ENCODE peak calls at places on chromosomes 13 and 19, in nine cellular contexts. W is activated B cell treated with CpG ODN at 0.5 μM for 24 hours, J is nephron progenitor cell, O is IMR-90, F is fibroblast of pulmonary artery, H is fibroblast of lung, T is mammary epithelial cell, R is type B pancreatic cell, D is fibroblast of mammary gland. Y is an unnamed sample.

GRCh38 chr13:47287291-47287751 is 390.5 kb upstream of the HTR2A start:
- DNase-seq in W (no peak), J (no peak), O (peak), F (peak), H (peak), T (no peak), R (no peak), D (peak), Y (peak)

GRCh38 chr13:23449386-23450162 is 16.1 kb upstream of the SACS start:
- DNase-seq in W (no peak), J (no peak), O (no peak), F (no peak), H (no peak), T (no peak), R (no peak), D (no peak), Y (no peak)

GRCh38 chr13:30404207-30404606 is 18.1 kb upstream of the UBE2L5 start:
- DNase-seq in W (no peak), J (no peak), O (no peak), F (no peak), H (no peak), T (no peak), R (no peak), D (peak), Y (no peak)

GRCh38 chr19:35332817-35333216 is 3.8 kb downstream of the CD22 start:
- DNase-seq in W (no peak), J (no peak), O (no peak), F (no peak), H (no peak), T (no peak), R (no peak), D (no peak), Y (no peak)

GRCh38 chr13:79108914-79109643 is 297.0 kb downstream of the RBM26 start:
- DNase-seq in W (no peak), J (no peak), O (no peak), F (no peak), H (no peak), T (no peak), R (no peak), D (no peak), Y (no peak)

GRCh38 chr19:52554216-52554971 is 15.7 kb upstream of the ZNF701 start:
- DNase-seq in W (no peak), J (no peak), O (no peak), F (no peak), H (no peak), T (no peak), R (no peak), D (no peak), Y (no peak)

GRCh38 chr13:20387441-20387971 is 138.2 kb downstream of the CRYL1 start:
- DNase-seq in W (no peak), J (no peak), O (peak), F (no peak), H (no peak), T (peak), R (no peak), D (peak), Y (peak)

GRCh38 chr13:37747071-37747612 is 122.4 kb downstream of the TRPC4 start:
- DNase-seq in W (no peak), J (no peak), O (peak), F (peak), H (peak), T (peak), R (no peak), D (peak), Y (peak)

GRCh38 chr19:48495391-48495790 is 16.2 kb downstream of the LMTK3 start:
- DNase-seq in W (no peak), J (no peak), O (no peak), F (peak), H (no peak), T (no peak), R (no peak), D (no peak), Y (no peak)

GRCh38 chr13:71602327-71602726 is 264.7 kb downstream of the DACH1 start:
- DNase-seq in W (no peak), J (no peak), O (no peak), F (no peak), H (no peak), T (no peak), R (no peak), D (no peak), Y (no peak)

GRCh38 chr19:13844130-13844631 is 32.8 kb upstream of the NANOS3 start:
- DNase-seq in W (no peak), J (no peak), O (no peak), F (no peak), H (no peak), T (peak), R (no peak), D (no peak), Y (no peak)

GRCh38 chr19:47762615-47763308 is 15.7 kb upstream of the SELENOW start:
- DNase-seq in W (no peak), J (no peak), O (no peak), F (peak), H (peak), T (no peak), R (no peak), D (peak), Y (no peak)

GRCh38 chr13:71249031-71249430 is 618.0 kb downstream of the DACH1 start:
- DNase-seq in W (no peak), J (no peak), O (no peak), F (peak), H (no peak), T (no peak), R (no peak), D (no peak), Y (no peak)

GRCh38 chr13:102197193-102197592 is 204.7 kb downstream of the FGF14 start:
- DNase-seq in W (no peak), J (no peak), O (peak), F (no peak), H (peak), T (peak), R (no peak), D (peak), Y (no peak)

GRCh38 chr13:46866150-46866549 is 30.7 kb downstream of the HTR2A start:
- DNase-seq in W (no peak), J (peak), O (peak), F (peak), H (peak), T (peak), R (no peak), D (peak), Y (no peak)

GRCh38 chr19:48415869-48416268 is 22.4 kb downstream of the GRIN2D start:
- DNase-seq in W (no peak), J (no peak), O (no peak), F (no peak), H (no peak), T (no peak), R (no peak), D (no peak), Y (no peak)

GRCh38 chr13:80721689-80722088 is 380.8 kb upstream of the SPRY2 start:
- DNase-seq in W (no peak), J (no peak), O (no peak), F (no peak), H (no peak), T (no peak), R (no peak), D (no peak), Y (no peak)

GRCh38 chr19:30722236-30722635 is 350.1 kb downstream of the ZNF536 start:
- DNase-seq in W (no peak), J (no peak), O (no peak), F (no peak), H (no peak), T (no peak), R (no peak), D (no peak), Y (no peak)

GRCh38 chr13:51955281-51955771 is 55.9 kb downstream of the ATP7B start:
- DNase-seq in W (no peak), J (no peak), O (no peak), F (no peak), H (peak), T (no peak), R (no peak), D (no peak), Y (no peak)

GRCh38 chr13:110443633-110444225 is 117.8 kb downstream of the RAB20 start:
- DNase-seq in W (no peak), J (no peak), O (no peak), F (no peak), H (no peak), T (no peak), R (no peak), D (peak), Y (no peak)

GRCh38 chr13:24148414-24149305 is 11.9 kb upstream of the SPATA13 start:
- DNase-seq in W (no peak), J (no peak), O (peak), F (peak), H (peak), T (peak), R (no peak), D (peak), Y (peak)

GRCh38 chr13:67632590-67632989 is 402.5 kb upstream of the PCDH9 start:
- DNase-seq in W (no peak), J (no peak), O (peak), F (peak), H (peak), T (no peak), R (no peak), D (peak), Y (no peak)

GRCh38 chr19:45440873-45441654 is 17.3 kb upstream of the ERCC1 start:
- DNase-seq in W (no peak), J (no peak), O (peak), F (peak), H (no peak), T (peak), R (no peak), D (peak), Y (peak)

GRCh38 chr13:30843548-30843947 is 62.5 kb upstream of the MEDAG start:
- DNase-seq in W (no peak), J (no peak), O (no peak), F (no peak), H (no peak), T (no peak), R (no peak), D (no peak), Y (no peak)

GRCh38 chr13:51814071-51814470 is 10.1 kb upstream of the DHRS12 start:
- DNase-seq in W (no peak), J (no peak), O (no peak), F (no peak), H (no peak), T (no peak), R (no peak), D (no peak), Y (no peak)

GRCh38 chr13:51525567-51526165 is 58.6 kb upstream of the WDFY2 start:
- DNase-seq in W (no peak), J (no peak), O (peak), F (no peak), H (no peak), T (peak), R (no peak), D (peak), Y (peak)

GRCh38 chr13:106513025-106513424 is 22.4 kb downstream of the EFNB2 start:
- DNase-seq in W (no peak), J (no peak), O (peak), F (peak), H (peak), T (peak), R (no peak), D (peak), Y (no peak)

GRCh38 chr19:28504727-28505126 is 708.2 kb downstream of the UQCRFS1 start:
- DNase-seq in W (no peak), J (no peak), O (no peak), F (no peak), H (no peak), T (no peak), R (no peak), D (no peak), Y (no peak)

GRCh38 chr19:19256072-19256969 is 16.8 kb downstream of the TM6SF2 start:
- DNase-seq in W (no peak), J (no peak), O (no peak), F (peak), H (no peak), T (no peak), R (no peak), D (no peak), Y (no peak)

GRCh38 chr13:30654430-30654829 is 36.7 kb downstream of the USPL1 start:
- DNase-seq in W (no peak), J (no peak), O (no peak), F (no peak), H (no peak), T (no peak), R (no peak), D (no peak), Y (no peak)

DNA sequence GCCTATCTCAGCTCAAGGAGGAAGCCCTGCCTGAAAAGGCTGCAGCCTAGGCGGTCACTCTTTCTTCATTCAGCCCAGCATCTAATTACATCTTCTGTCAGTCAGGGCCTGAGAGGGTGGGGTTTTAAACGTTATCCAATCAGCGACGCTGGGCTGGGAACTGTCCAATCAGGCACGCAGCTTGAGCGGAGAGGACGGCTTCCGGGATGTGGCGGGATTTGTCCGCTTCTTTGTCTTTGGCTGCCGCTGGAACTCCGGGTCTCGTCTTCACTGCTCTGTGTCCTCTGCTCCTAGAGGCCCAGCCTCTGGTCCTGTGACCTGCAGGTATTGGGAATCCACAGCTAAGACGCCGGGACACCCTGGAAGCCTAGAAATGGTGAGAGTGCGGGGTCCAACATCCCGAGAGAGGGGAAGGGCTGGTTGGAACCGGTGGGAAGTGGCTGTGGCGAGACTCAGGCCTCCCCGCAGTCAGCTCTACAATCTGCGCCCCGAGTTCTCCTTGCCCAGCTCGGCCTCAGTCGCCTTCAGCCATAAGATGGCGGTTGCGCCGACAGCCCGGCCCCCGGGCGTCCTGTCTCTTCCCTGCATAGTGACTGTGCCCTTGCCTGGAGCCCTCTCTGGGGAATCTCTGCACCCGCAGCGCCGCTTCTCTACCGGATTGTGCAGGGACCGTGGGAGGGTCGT is at the start of gene ZNF738:
- DNase-seq in W (peak), J (peak), O (peak), F (peak), H (peak), T (peak), R (peak), D (peak), Y (peak)
- TF ChIP-seq CTCF in W (no peak), J (no peak), O (no peak), F (no peak), H (no peak), T (no peak), R (no peak), D (no peak), Y (no peak)

GRCh38 chr19:1035998-1036621 is 3.8 kb upstream of the ABCA7 start:
- DNase-seq in W (no peak), J (no peak), O (no peak), F (no peak), H (no peak), T (no peak), R (no peak), D (no peak), Y (no peak)
- TF ChIP-seq CTCF in W (no peak), J (no peak), O (peak), F (no peak), H (no peak), T (no peak), R (no peak), D (no peak), Y (peak)

GRCh38 chr13:41206467-41206866 is 12.1 kb upstream of the KBTBD7 start:
- DNase-seq in W (no peak), J (no peak), O (no peak), F (no peak), H (no peak), T (no peak), R (no peak), D (no peak), Y (no peak)
- TF ChIP-seq CTCF in W (no peak), J (no peak), O (no peak), F (no peak), H (no peak), T (no peak), R (no peak), D (no peak), Y (no peak)

GRCh38 chr13:40789275-40790231 is at the start of gene SLC25A15:
- DNase-seq in W (peak), J (peak), O (peak), F (peak), H (peak), T (peak), R (peak), D (peak), Y (peak)
- TF ChIP-seq CTCF in W (no peak), J (no peak), O (peak), F (no peak), H (no peak), T (no peak), R (peak), D (no peak), Y (peak)

DNA sequence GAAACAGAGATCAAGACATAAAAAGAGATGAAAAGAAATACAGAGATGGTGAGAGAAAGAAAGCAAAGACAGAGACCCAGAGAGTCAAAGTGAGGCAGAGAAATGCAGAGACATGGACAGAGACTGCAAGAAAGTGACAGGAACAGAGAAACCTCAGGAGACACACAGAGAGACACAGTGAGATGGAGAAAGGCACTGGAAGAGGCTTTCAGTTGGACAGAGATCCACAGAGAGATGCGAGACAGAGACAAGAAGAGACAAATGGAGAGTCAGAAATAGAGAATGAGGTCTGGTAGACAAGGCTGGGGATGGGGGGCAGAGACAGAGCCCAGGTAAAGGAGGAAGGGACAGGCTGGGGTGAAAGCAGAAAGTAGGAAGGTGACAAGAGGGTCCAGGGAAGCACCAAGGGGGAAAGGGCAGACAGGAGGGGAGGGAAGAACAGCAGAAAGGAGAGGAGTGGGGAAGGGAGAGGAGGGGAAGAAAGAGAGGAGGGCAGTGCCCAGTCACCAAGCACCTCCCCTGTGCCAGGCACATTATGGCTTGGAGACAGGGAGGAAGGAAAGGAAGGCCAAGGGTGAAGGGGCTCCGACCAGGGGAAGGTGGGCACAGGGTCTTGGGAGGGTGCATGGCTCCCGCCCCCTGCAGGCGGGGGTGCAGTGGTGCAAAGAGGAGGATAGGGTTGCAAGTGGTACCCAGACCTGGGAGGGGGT is 38.5 kb downstream of the DEDD2 start:
- DNase-seq in W (no peak), J (peak), O (no peak), F (no peak), H (no peak), T (no peak), R (no peak), D (no peak), Y (no peak)
- TF ChIP-seq CTCF in W (no peak), J (peak), O (no peak), F (peak), H (peak), T (peak), R (peak), D (peak), Y (peak)

GRCh38 chr13:45773944-45774343 is 71.8 kb downstream of the CBY2 start:
- DNase-seq in W (no peak), J (no peak), O (no peak), F (no peak), H (no peak), T (no peak), R (no peak), D (no peak), Y (no peak)
- TF ChIP-seq CTCF in W (no peak), J (no peak), O (no peak), F (no peak), H (no peak), T (no peak), R (no peak), D (no peak), Y (no peak)

DNA sequence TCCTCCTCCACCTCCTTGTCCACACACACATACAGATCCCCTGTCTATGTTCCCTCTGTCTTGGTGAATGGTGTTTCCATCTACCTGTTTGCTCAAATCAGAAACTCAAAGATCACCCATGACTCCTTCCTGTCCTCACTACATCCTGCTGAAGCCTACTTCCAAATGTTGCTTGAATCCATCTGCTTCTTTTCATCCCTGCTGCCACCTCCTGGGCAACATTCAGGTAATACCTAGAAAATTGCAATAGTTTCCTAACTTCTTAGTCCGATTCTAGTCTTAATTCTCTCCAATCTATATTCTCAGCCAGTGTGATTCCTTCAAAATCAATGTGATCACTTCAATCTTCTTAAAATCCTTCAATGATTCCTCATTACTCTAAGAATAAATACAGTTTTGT is 155.5 kb upstream of the STARD13 start:
- DNase-seq in W (no peak), J (no peak), O (peak), F (peak), H (peak), T (peak), R (no peak), D (peak), Y (peak)
- TF ChIP-seq CTCF in W (no peak), J (peak), O (peak), F (peak), H (peak), T (peak), R (peak), D (peak), Y (peak)

GRCh38 chr19:24033962-24034342 is 53.0 kb upstream of the ZNF254 start:
- DNase-seq in W (peak), J (peak), O (peak), F (peak), H (peak), T (peak), R (no peak), D (peak), Y (peak)
- TF ChIP-seq CTCF in W (no peak), J (no peak), O (no peak), F (no peak), H (no peak), T (no peak), R (no peak), D (no peak), Y (no peak)

GRCh38 chr13:40026174-40026585 is 370.7 kb downstream of the COG6 start:
- DNase-seq in W (no peak), J (no peak), O (peak), F (no peak), H (no peak), T (peak), R (no peak), D (peak), Y (no peak)

GRCh38 chr13:40026741-40027140 is 371.3 kb downstream of the COG6 start:
- DNase-seq in W (no peak), J (no peak), O (no peak), F (no peak), H (no peak), T (no peak), R (no peak), D (no peak), Y (no peak)

GRCh38 chr13:40024578-40024952 is 369.1 kb downstream of the COG6 start:
- DNase-seq in W (no peak), J (no peak), O (no peak), F (no peak), H (no peak), T (no peak), R (no peak), D (peak), Y (no peak)

GRCh38 chr13:40024962-40025714 is 369.7 kb downstream of the COG6 start:
- DNase-seq in W (no peak), J (no peak), O (no peak), F (no peak), H (no peak), T (no peak), R (no peak), D (peak), Y (no peak)

GRCh38 chr13:40023608-40024577 is 368.4 kb downstream of the COG6 start:
- DNase-seq in W (no peak), J (no peak), O (no peak), F (no peak), H (no peak), T (no peak), R (no peak), D (peak), Y (no peak)
- TF ChIP-seq CTCF in W (no peak), J (no peak), O (no peak), F (no peak), H (no peak), T (no peak), R (no peak), D (no peak), Y (no peak)

GRCh38 chr19:55536951-55537740 is at the start of gene SBK2:
- DNase-seq in W (no peak), J (peak), O (no peak), F (no peak), H (no peak), T (no peak), R (no peak), D (no peak), Y (no peak)
- TF ChIP-seq CTCF in W (no peak), J (peak), O (peak), F (peak), H (peak), T (no peak), R (peak), D (no peak), Y (peak)

Y was measured in HFFc6.